ENCODE peak calls at places on chromosomes 3 and 15, in five cellular contexts. One of them, this sample, is unnamed.

GRCh38 chr15:96333194-96334016 is 2.9 kb downstream of the NR2F2 start:
- DNase-seq in heart right ventricle: no peak
- DNase-seq in lower lobe of right lung: peak
- DNase-seq in lower leg skin: peak
- DNase-seq in fibroblast of lung: peak
- DNase-seq in this sample: peak

GRCh38 chr3:5190147-5190791 is 2.8 kb downstream of the EDEM1 start:
- DNase-seq in heart right ventricle: no peak
- DNase-seq in lower lobe of right lung: no peak
- DNase-seq in lower leg skin: no peak
- DNase-seq in fibroblast of lung: no peak
- DNase-seq in this sample: no peak

GRCh38 chr3:106457278-106458210 is 588.7 kb upstream of the CBLB start:
- DNase-seq in heart right ventricle: peak
- DNase-seq in lower lobe of right lung: no peak
- DNase-seq in lower leg skin: peak
- DNase-seq in fibroblast of lung: peak
- DNase-seq in this sample: peak

GRCh38 chr3:69107841-69108240 is 14.6 kb downstream of the LMOD3 start:
- DNase-seq in heart right ventricle: no peak
- DNase-seq in lower lobe of right lung: no peak
- DNase-seq in lower leg skin: no peak
- DNase-seq in fibroblast of lung: no peak
- DNase-seq in this sample: no peak

GRCh38 chr3:15204005-15204404 is 2.0 kb upstream of the CAPN7 start:
- DNase-seq in heart right ventricle: no peak
- DNase-seq in lower lobe of right lung: no peak
- DNase-seq in lower leg skin: no peak
- DNase-seq in fibroblast of lung: peak
- DNase-seq in this sample: no peak

GRCh38 chr3:45737222-45737621 is 48.0 kb downstream of the SACM1L start:
- DNase-seq in heart right ventricle: no peak
- DNase-seq in lower lobe of right lung: no peak
- DNase-seq in lower leg skin: no peak
- DNase-seq in fibroblast of lung: no peak
- DNase-seq in this sample: no peak

GRCh38 chr3:100561459-100562158 is 47.8 kb upstream of the ADGRG7 start:
- DNase-seq in heart right ventricle: no peak
- DNase-seq in lower lobe of right lung: no peak
- DNase-seq in lower leg skin: no peak
- DNase-seq in fibroblast of lung: peak
- DNase-seq in this sample: peak

GRCh38 chr3:108518895-108519294 is 8.5 kb upstream of the MYH15 start:
- DNase-seq in heart right ventricle: no peak
- DNase-seq in lower lobe of right lung: no peak
- DNase-seq in lower leg skin: peak
- DNase-seq in fibroblast of lung: peak
- DNase-seq in this sample: no peak

GRCh38 chr3:45923755-45924154 is 19.5 kb upstream of the CXCR6 start:
- DNase-seq in heart right ventricle: no peak
- DNase-seq in lower lobe of right lung: no peak
- DNase-seq in lower leg skin: no peak
- DNase-seq in fibroblast of lung: peak
- DNase-seq in this sample: peak

GRCh38 chr15:36925671-36926421 is 174.5 kb downstream of the MEIS2 start:
- DNase-seq in heart right ventricle: no peak
- DNase-seq in lower lobe of right lung: no peak
- DNase-seq in lower leg skin: no peak
- DNase-seq in fibroblast of lung: no peak
- DNase-seq in this sample: no peak

GRCh38 chr3:53597136-53597915 is 102.9 kb downstream of the CACNA1D start:
- DNase-seq in heart right ventricle: no peak
- DNase-seq in lower lobe of right lung: no peak
- DNase-seq in lower leg skin: no peak
- DNase-seq in fibroblast of lung: no peak
- DNase-seq in this sample: no peak

GRCh38 chr3:125148836-125149235 is 63.7 kb downstream of the SLC12A8 start:
- DNase-seq in heart right ventricle: peak
- DNase-seq in lower lobe of right lung: peak
- DNase-seq in lower leg skin: no peak
- DNase-seq in fibroblast of lung: peak
- DNase-seq in this sample: peak

GRCh38 chr3:126305427-126305826 is 51.8 kb downstream of the KLF15 start:
- DNase-seq in heart right ventricle: no peak
- DNase-seq in lower lobe of right lung: no peak
- DNase-seq in lower leg skin: no peak
- DNase-seq in fibroblast of lung: peak
- DNase-seq in this sample: peak

GRCh38 chr15:79004336-79004735 is 59.5 kb upstream of the CTSH start:
- DNase-seq in heart right ventricle: no peak
- DNase-seq in lower lobe of right lung: no peak
- DNase-seq in lower leg skin: no peak
- DNase-seq in fibroblast of lung: peak
- DNase-seq in this sample: peak

GRCh38 chr15:27850961-27851636 is 248.0 kb downstream of the OCA2 start:
- DNase-seq in heart right ventricle: no peak
- DNase-seq in lower lobe of right lung: no peak
- DNase-seq in lower leg skin: no peak
- DNase-seq in fibroblast of lung: peak
- DNase-seq in this sample: no peak

GRCh38 chr3:123658118-123658859 is 73.4 kb upstream of the HACD2 start:
- DNase-seq in heart right ventricle: peak
- DNase-seq in lower lobe of right lung: peak
- DNase-seq in lower leg skin: peak
- DNase-seq in fibroblast of lung: peak
- DNase-seq in this sample: peak

GRCh38 chr3:129224984-129225393 is 24.4 kb upstream of the COPG1 start:
- DNase-seq in heart right ventricle: peak
- DNase-seq in lower lobe of right lung: peak
- DNase-seq in lower leg skin: peak
- DNase-seq in fibroblast of lung: peak
- DNase-seq in this sample: peak

GRCh38 chr3:171980578-171981270 is 58.7 kb upstream of the FNDC3B start:
- DNase-seq in heart right ventricle: no peak
- DNase-seq in lower lobe of right lung: no peak
- DNase-seq in lower leg skin: no peak
- DNase-seq in fibroblast of lung: peak
- DNase-seq in this sample: peak

GRCh38 chr3:126960604-126960995 is 22.3 kb upstream of the PLXNA1 start:
- DNase-seq in heart right ventricle: peak
- DNase-seq in lower lobe of right lung: no peak
- DNase-seq in lower leg skin: no peak
- DNase-seq in fibroblast of lung: no peak
- DNase-seq in this sample: no peak

GRCh38 chr3:52143156-52143555 is 11.1 kb downstream of the POC1A start:
- DNase-seq in heart right ventricle: no peak
- DNase-seq in lower lobe of right lung: no peak
- DNase-seq in lower leg skin: no peak
- DNase-seq in fibroblast of lung: no peak
- DNase-seq in this sample: no peak

GRCh38 chr15:91584895-91585294 is 268.6 kb upstream of the SLCO3A1 start:
- DNase-seq in heart right ventricle: no peak
- DNase-seq in lower lobe of right lung: no peak
- DNase-seq in lower leg skin: no peak
- DNase-seq in fibroblast of lung: no peak
- DNase-seq in this sample: no peak

GRCh38 chr3:190677001-190677400 is 163.1 kb downstream of the IL1RAP start:
- DNase-seq in heart right ventricle: no peak
- DNase-seq in lower lobe of right lung: no peak
- DNase-seq in lower leg skin: no peak
- DNase-seq in fibroblast of lung: peak
- DNase-seq in this sample: no peak

GRCh38 chr15:58387130-58387529 is 44.7 kb upstream of the LIPC start:
- DNase-seq in heart right ventricle: no peak
- DNase-seq in lower lobe of right lung: no peak
- DNase-seq in lower leg skin: no peak
- DNase-seq in fibroblast of lung: peak
- DNase-seq in this sample: peak

GRCh38 chr3:190433626-190434025 is 16.1 kb downstream of the TMEM207 start:
- DNase-seq in heart right ventricle: no peak
- DNase-seq in lower lobe of right lung: no peak
- DNase-seq in lower leg skin: no peak
- DNase-seq in fibroblast of lung: no peak
- DNase-seq in this sample: no peak

GRCh38 chr3:142973217-142974009 is 9.9 kb upstream of the PAQR9 start:
- DNase-seq in heart right ventricle: peak
- DNase-seq in lower lobe of right lung: no peak
- DNase-seq in lower leg skin: no peak
- DNase-seq in fibroblast of lung: no peak
- DNase-seq in this sample: no peak

GRCh38 chr3:185764168-185764988 is 60.5 kb downstream of the IGF2BP2 start:
- DNase-seq in heart right ventricle: no peak
- DNase-seq in lower lobe of right lung: no peak
- DNase-seq in lower leg skin: no peak
- DNase-seq in fibroblast of lung: peak
- DNase-seq in this sample: peak

GRCh38 chr3:108099679-108100428 is 9.0 kb upstream of the CD47 start:
- DNase-seq in heart right ventricle: no peak
- DNase-seq in lower lobe of right lung: peak
- DNase-seq in lower leg skin: no peak
- DNase-seq in fibroblast of lung: no peak
- DNase-seq in this sample: peak

GRCh38 chr3:138573138-138573537 is 20.9 kb downstream of the CEP70 start:
- DNase-seq in heart right ventricle: no peak
- DNase-seq in lower lobe of right lung: no peak
- DNase-seq in lower leg skin: no peak
- DNase-seq in fibroblast of lung: no peak
- DNase-seq in this sample: no peak

GRCh38 chr3:138569090-138569489 is 25.0 kb downstream of the CEP70 start:
- DNase-seq in heart right ventricle: no peak
- DNase-seq in lower lobe of right lung: no peak
- DNase-seq in lower leg skin: no peak
- DNase-seq in fibroblast of lung: peak
- DNase-seq in this sample: no peak

GRCh38 chr3:138567403-138567802 is 26.7 kb downstream of the CEP70 start:
- DNase-seq in heart right ventricle: no peak
- DNase-seq in lower lobe of right lung: no peak
- DNase-seq in lower leg skin: no peak
- DNase-seq in fibroblast of lung: no peak
- DNase-seq in this sample: no peak
- TF ChIP-seq CTCF in heart right ventricle: no peak
- TF ChIP-seq CTCF in lower lobe of right lung: no peak
- TF ChIP-seq CTCF in lower leg skin: no peak
- TF ChIP-seq CTCF in fibroblast of lung: no peak
- TF ChIP-seq CTCF in this sample: no peak

DNA sequence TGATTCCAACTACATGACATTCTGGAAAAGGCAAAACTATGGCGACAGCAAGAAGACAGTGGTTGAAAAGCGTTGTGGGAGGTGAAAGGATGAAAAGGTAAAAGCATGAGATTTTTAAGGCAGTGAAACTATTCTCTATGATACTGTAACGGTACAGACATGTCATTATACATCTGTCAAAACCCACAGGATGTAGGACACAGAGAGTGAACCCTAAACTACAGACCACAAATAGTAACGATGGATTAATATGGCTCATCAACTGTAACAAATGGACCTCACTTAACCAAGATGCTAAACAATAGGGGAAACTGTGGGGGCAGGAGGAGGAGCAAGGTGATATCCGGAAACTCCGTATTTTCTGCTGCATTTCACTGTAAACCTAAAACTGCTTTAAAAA is 39.1 kb downstream of the MYO9A start:
- DNase-seq in heart right ventricle: no peak
- DNase-seq in lower lobe of right lung: no peak
- DNase-seq in lower leg skin: no peak
- DNase-seq in fibroblast of lung: no peak
- DNase-seq in this sample: no peak
- H3K4me3 ChIP-seq in heart right ventricle: no peak
- H3K4me3 ChIP-seq in lower lobe of right lung: no peak
- H3K4me3 ChIP-seq in lower leg skin: no peak
- H3K4me3 ChIP-seq in fibroblast of lung: no peak
- H3K4me3 ChIP-seq in this sample: no peak

DNA sequence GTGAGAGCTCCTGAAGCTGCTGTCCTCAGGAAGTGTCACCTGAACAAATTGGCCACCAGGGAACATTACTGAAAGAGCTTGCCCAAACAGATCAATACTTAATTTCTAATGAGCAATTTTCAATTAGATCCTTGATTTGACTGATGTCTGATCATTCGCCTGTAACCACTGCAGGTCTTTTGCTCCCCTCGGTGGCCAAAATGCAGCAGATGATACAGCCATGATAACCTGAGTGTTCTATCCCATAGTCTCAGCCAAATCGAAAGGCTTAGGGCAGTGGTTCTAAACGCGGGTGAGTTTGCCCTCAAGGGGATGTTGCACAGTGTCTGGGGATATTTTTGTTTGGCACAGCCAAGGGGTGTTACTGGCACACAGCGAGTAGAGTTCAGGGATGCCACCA is 57.7 kb upstream of the MEX3B start:
- DNase-seq in heart right ventricle: no peak
- DNase-seq in lower lobe of right lung: no peak
- DNase-seq in lower leg skin: no peak
- DNase-seq in fibroblast of lung: no peak
- DNase-seq in this sample: no peak
- TF ChIP-seq CTCF in heart right ventricle: peak
- TF ChIP-seq CTCF in lower lobe of right lung: no peak
- TF ChIP-seq CTCF in lower leg skin: no peak
- TF ChIP-seq CTCF in fibroblast of lung: peak
- TF ChIP-seq CTCF in this sample: peak

GRCh38 chr3:98971183-98971681 is 69.7 kb upstream of the DCBLD2 start:
- DNase-seq in heart right ventricle: no peak
- DNase-seq in lower lobe of right lung: no peak
- DNase-seq in lower leg skin: no peak
- DNase-seq in fibroblast of lung: peak
- DNase-seq in this sample: peak
- H3K4me3 ChIP-seq in heart right ventricle: no peak
- H3K4me3 ChIP-seq in lower lobe of right lung: no peak
- H3K4me3 ChIP-seq in lower leg skin: no peak
- H3K4me3 ChIP-seq in fibroblast of lung: no peak
- H3K4me3 ChIP-seq in this sample: no peak

This sample was measured in fibroblast of villous mesenchyme.